ENCODE peak calls at places on chromosome 5, in seven cellular contexts. N, Q, W, M, B, A and H are unnamed samples.

GRCh38 chr5:139419793-139420192 is 15.9 kb upstream of the SPATA24 start:
- DNase-seq in N (no peak), M (no peak), B (no peak), A (no peak), Q (no peak), W (no peak), H (no peak)

GRCh38 chr5:170278611-170279500 is 18.7 kb downstream of the LCP2 start:
- DNase-seq in Q (peak; percentile 25), B (no peak), A (peak; percentile 91), W (peak; percentile 51), M (no peak), N (peak; percentile 41), H (no peak)

GRCh38 chr5:81789033-81789432 is 38.1 kb upstream of the SSBP2 start:
- DNase-seq in A (no peak), M (peak; percentile 34), N (no peak), Q (no peak), W (no peak), B (no peak), H (no peak)

GRCh38 chr5:154087260-154087659 is 48.5 kb downstream of the MFAP3 start:
- DNase-seq in N (no peak), A (no peak), W (no peak), M (no peak), B (peak; percentile 18), Q (peak; percentile 36), H (no peak)

GRCh38 chr5:130974284-130974683 is 190.8 kb downstream of the HINT1 start:
- DNase-seq in Q (no peak), W (no peak), N (no peak), A (no peak), M (no peak), B (no peak), H (no peak)

GRCh38 chr5:78727786-78728761 is 79.5 kb upstream of the LHFPL2 start:
- DNase-seq in B (no peak), Q (no peak), W (no peak), M (no peak), A (no peak), N (peak; percentile 43), H (no peak)

GRCh38 chr5:40904205-40904993 is 4.9 kb upstream of the C7 start:
- DNase-seq in Q (peak; percentile 55), N (peak; percentile 73), B (peak; percentile 80), W (peak; percentile 43), M (peak; percentile 31), A (no peak), H (no peak)

GRCh38 chr5:78698218-78698751 is 49.7 kb upstream of the LHFPL2 start:
- DNase-seq in N (no peak), A (no peak), Q (no peak), M (no peak), W (peak; percentile 74), B (no peak), H (no peak)

GRCh38 chr5:149153751-149154610 is 12.7 kb downstream of the ABLIM3 start:
- DNase-seq in B (peak; percentile 80), A (no peak), Q (no peak), M (no peak), W (peak; percentile 56), N (no peak), H (no peak)